ENCODE peak calls at places on chromosomes 1 and 21, in nine cellular contexts. E, Q, Y, A, V, J, I, H and W are unnamed samples.

GRCh38 chr1:116309090-116309870 is 63.8 kb upstream of the ATP1A1 start:
- DNase-seq in V (no peak), H (peak; percentile 82), I (peak; percentile 33), E (no peak), J (no peak), A (no peak), Q (no peak), Y (no peak), W (no peak)

GRCh38 chr1:203772836-203773235 is 7.9 kb downstream of the LAX1 start:
- DNase-seq in V (no peak), Y (no peak), A (no peak), E (no peak), I (no peak), H (no peak), J (no peak), Q (no peak), W (no peak)

GRCh38 chr1:205480349-205481278 is 23.9 kb upstream of the CDK18 start:
- DNase-seq in Q (no peak), V (no peak), E (no peak), I (no peak), Y (no peak), J (peak; percentile 25), A (no peak), H (no peak), W (no peak)

GRCh38 chr21:24298040-24298439 is 1309.2 kb downstream of the MRPL39 start:
- DNase-seq in A (no peak), Y (no peak), H (no peak), V (no peak), I (no peak), J (no peak), Q (no peak), E (no peak), W (no peak)

GRCh38 chr1:25122747-25123146 is 109.6 kb downstream of the SYF2 start:
- DNase-seq in Q (peak; percentile 48), A (no peak), H (no peak), V (no peak), E (no peak), Y (peak; percentile 20), J (no peak), I (no peak), W (peak; percentile 55)

GRCh38 chr21:34630536-34631143 is 15.7 kb upstream of the RCAN1 start:
- DNase-seq in Q (peak; percentile 70), H (no peak), I (peak; percentile 44), V (peak; percentile 63), E (no peak), Y (peak; percentile 38), J (peak; percentile 62), A (no peak), W (no peak)

GRCh38 chr1:50929376-50929958 is 30.6 kb downstream of the FAF1 start:
- DNase-seq in Y (no peak), E (no peak), Q (peak; percentile 5), H (no peak), V (peak; percentile 16), A (no peak), J (peak; percentile 25), I (no peak), W (no peak)

GRCh38 chr1:205939690-205940330 is 3.4 kb downstream of the SLC26A9 start:
- DNase-seq in H (no peak), Y (no peak), E (no peak), I (peak; percentile 65), A (no peak), J (no peak), V (peak; percentile 74), Q (peak; percentile 63), W (no peak)

GRCh38 chr21:38351961-38352521 is 95.2 kb downstream of the KCNJ15 start:
- DNase-seq in J (no peak), H (no peak), V (no peak), A (no peak), Q (no peak), I (no peak), E (no peak), Y (no peak), W (no peak)

GRCh38 chr21:43355925-43356289 is 71.0 kb downstream of the SIK1 start:
- DNase-seq in J (no peak), Q (peak; percentile 59), A (no peak), V (no peak), Y (no peak), I (no peak), H (no peak), E (no peak), W (no peak)

GRCh38 chr1:18934205-18935000 is 22.1 kb downstream of the IFFO2 start:
- DNase-seq in E (no peak), Y (no peak), H (no peak), A (no peak), Q (no peak), V (no peak), I (no peak), J (no peak), W (no peak)

GRCh38 chr1:162856260-162856659 is 4.7 kb downstream of the CCDC190 start:
- DNase-seq in H (no peak), A (no peak), E (no peak), Y (no peak), Q (no peak), V (no peak), J (no peak), I (no peak), W (no peak)

GRCh38 chr1:57133686-57134085 is 167.9 kb upstream of the C8B start:
- DNase-seq in H (no peak), A (no peak), I (no peak), J (no peak), V (no peak), Q (no peak), E (no peak), Y (no peak), W (no peak)

GRCh38 chr1:198741744-198742143 is 102.9 kb downstream of the PTPRC start:
- DNase-seq in A (peak; percentile 17), E (no peak), H (no peak), I (no peak), V (peak; percentile 35), Y (no peak), Q (no peak), J (no peak), W (no peak)

GRCh38 chr1:109910963-109911798 is 532 bp downstream of the CSF1 start:
- DNase-seq in J (peak; percentile 35), V (peak; percentile 77), Y (no peak), H (no peak), E (no peak), Q (no peak), I (no peak), A (no peak), W (no peak)

GRCh38 chr21:39136711-39137110 is 46.5 kb downstream of the PSMG1 start:
- DNase-seq in E (no peak), Y (no peak), I (no peak), A (no peak), V (no peak), H (peak; percentile 47), J (no peak), Q (no peak), W (no peak)

GRCh38 chr1:234540404-234540762 is 61.4 kb upstream of the TARBP1 start:
- DNase-seq in V (no peak), Y (no peak), Q (no peak), A (no peak), I (no peak), H (no peak), E (no peak), J (no peak), W (no peak)
- H3K4me1 ChIP-seq in V (peaks cover 22% of the 10 kb centered on the region), Y (peaks cover 76% of the 10 kb centered on the region), Q (peaks cover 87% of the 10 kb centered on the region), A (peaks cover 93% of the 10 kb centered on the region), I (peaks cover 73% of the 10 kb centered on the region), H (peaks cover 96% of the 10 kb centered on the region), E (peaks cover 100% of the 10 kb centered on the region), J (peaks cover 8% of the 10 kb centered on the region), W (peaks cover 11% of the 10 kb centered on the region)

GRCh38 chr1:185559684-185560310 is 174.4 kb upstream of the HMCN1 start:
- DNase-seq in H (no peak), V (peak; percentile 60), Q (peak; percentile 39), E (no peak), A (no peak), I (peak; percentile 42), Y (peak; percentile 40), J (peak; percentile 69), W (no peak)

GRCh38 chr1:185551008-185551407 is 183.2 kb upstream of the HMCN1 start:
- DNase-seq in J (no peak), I (peak; percentile 47), H (no peak), E (no peak), Q (no peak), Y (no peak), V (no peak), A (no peak), W (peak; percentile 76)

GRCh38 chr1:185556551-185556950 is 177.6 kb upstream of the HMCN1 start:
- DNase-seq in V (no peak), E (no peak), Y (no peak), H (no peak), I (no peak), A (no peak), J (no peak), Q (no peak), W (no peak)

GRCh38 chr1:185559151-185559550 is 175.0 kb upstream of the HMCN1 start:
- DNase-seq in J (no peak), V (no peak), Y (no peak), Q (no peak), E (no peak), A (no peak), H (no peak), I (no peak), W (no peak)

DNA sequence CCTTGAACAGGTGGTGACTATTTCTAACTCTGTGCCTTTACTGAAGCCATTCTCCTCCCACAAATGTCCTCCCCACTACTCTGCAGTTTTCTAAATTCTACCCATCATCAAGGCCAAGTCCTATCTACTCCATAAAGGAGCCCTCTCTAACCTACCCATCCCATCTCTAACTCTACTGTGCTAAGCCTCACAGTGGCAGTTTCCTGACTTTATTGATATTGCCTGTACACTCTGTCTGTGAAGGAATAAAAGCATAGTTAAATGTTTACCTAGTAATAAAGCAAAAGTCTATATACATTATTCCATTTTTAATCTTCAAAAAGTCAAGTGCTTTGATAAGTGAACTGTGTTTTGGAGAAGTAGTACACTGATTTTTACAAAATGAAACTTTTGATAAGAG is 178.4 kb upstream of the HMCN1 start:
- DNase-seq in J (no peak), E (no peak), V (no peak), Y (no peak), A (no peak), I (no peak), H (no peak), Q (no peak), W (no peak)
- H3K9me3 ChIP-seq in J (no peaks in the 10 kb centered on the region), E (no peaks in the 10 kb centered on the region), V (no peaks in the 10 kb centered on the region), Y (no peaks in the 10 kb centered on the region), A (no peaks in the 10 kb centered on the region), I (no peaks in the 10 kb centered on the region), H (no peaks in the 10 kb centered on the region), Q (no peaks in the 10 kb centered on the region), W (peaks cover 3% of the 10 kb centered on the region)

GRCh38 chr21:46126321-46127238 is 28.7 kb downstream of the COL6A2 start:
- DNase-seq in I (peak; percentile 7), J (no peak), E (no peak), Y (peak; percentile 4), V (no peak), H (no peak), Q (no peak), A (peak; percentile 42), W (peak; percentile 47)
- H3K36me3 ChIP-seq in I (no peaks in the 10 kb centered on the region), J (no peaks in the 10 kb centered on the region), E (no peaks in the 10 kb centered on the region), Y (peaks cover 5% of the 10 kb centered on the region), V (no peaks in the 10 kb centered on the region), H (peaks cover 73% of the 10 kb centered on the region), Q (no peaks in the 10 kb centered on the region), A (peaks cover 19% of the 10 kb centered on the region), W (peaks cover under 1% of the 10 kb centered on the region)

DNA sequence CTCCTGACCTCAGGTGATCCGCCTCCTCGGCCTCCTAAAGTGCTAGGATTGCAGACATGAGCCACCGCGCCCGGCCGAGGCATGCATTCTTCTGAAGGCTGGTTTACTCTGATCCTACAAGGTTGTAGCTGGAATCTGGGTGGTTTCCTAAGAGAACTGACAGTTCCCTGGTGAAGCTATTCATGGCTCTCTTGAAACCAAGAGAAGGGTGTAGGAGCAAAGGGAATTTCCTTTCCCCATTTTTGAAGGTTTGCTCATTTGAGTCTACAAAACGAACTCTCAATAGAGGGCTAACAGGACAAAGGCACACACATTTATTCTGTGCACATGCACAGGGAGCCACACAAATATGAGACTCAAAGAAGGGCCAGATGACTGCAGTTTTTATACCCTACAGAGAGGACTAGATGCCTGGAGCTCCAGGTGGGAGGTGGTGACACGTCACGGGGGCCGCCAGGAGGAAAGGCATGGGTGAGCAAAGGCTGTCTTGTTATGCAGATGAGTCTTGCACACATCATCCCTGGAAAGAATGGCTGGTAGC is 49.5 kb upstream of the ERRFI1 start:
- DNase-seq in Y (no peak), E (no peak), Q (no peak), V (no peak), A (no peak), H (no peak), J (no peak), I (no peak), W (no peak)
- H3K4me1 ChIP-seq in Y (peaks cover 6% of the 10 kb centered on the region), E (peaks cover 58% of the 10 kb centered on the region), Q (peaks cover 16% of the 10 kb centered on the region), V (no peaks in the 10 kb centered on the region), A (peaks cover 24% of the 10 kb centered on the region), H (peaks cover 25% of the 10 kb centered on the region), J (no peaks in the 10 kb centered on the region), I (peaks cover 52% of the 10 kb centered on the region), W (peaks cover 2% of the 10 kb centered on the region)